ENCODE peak calls at places on chromosomes 16 and 17, in five cellular contexts. M, C, X, A and U are unnamed samples.

GRCh38 chr16:22191966-22192260 is 14.2 kb upstream of the EEF2K start:
- DNase-seq in X (no peak), A (no peak), C (peak), M (no peak), U (peak)

GRCh38 chr17:57109393-57110151 is 24.5 kb downstream of the AKAP1 start:
- DNase-seq in A (no peak), C (peak), X (no peak), M (peak), U (no peak)

GRCh38 chr16:82182237-82183003 is 12.4 kb upstream of the MPHOSPH6 start:
- DNase-seq in A (no peak), M (no peak), C (no peak), X (no peak), U (no peak)

GRCh38 chr16:2838928-2839327 is 8.8 kb downstream of the ZG16B start:
- DNase-seq in C (peak), X (peak), A (no peak), M (no peak), U (no peak)

GRCh38 chr16:3007059-3007956 is 5.4 kb upstream of the CLDN9 start:
- DNase-seq in A (no peak), C (no peak), M (no peak), X (no peak), U (no peak)

GRCh38 chr16:16100631-16101030 is 122.7 kb downstream of the ABCC6 start:
- DNase-seq in A (no peak), X (no peak), M (no peak), C (no peak), U (no peak)

GRCh38 chr16:86261379-86261778 is 248.9 kb upstream of the FOXF1 start:
- DNase-seq in C (no peak), X (no peak), A (no peak), M (no peak), U (no peak)

GRCh38 chr17:35947156-35947585 is 3.7 kb upstream of the LYZL6 start:
- DNase-seq in M (no peak), A (no peak), X (peak), C (no peak), U (no peak)

GRCh38 chr16:84686702-84687298 is 13.0 kb upstream of the USP10 start:
- DNase-seq in M (peak), C (no peak), X (no peak), A (peak), U (no peak)

GRCh38 chr16:70725912-70726828 is 40.3 kb upstream of the MTSS2 start:
- DNase-seq in M (peak), A (no peak), X (no peak), C (peak), U (peak)

GRCh38 chr17:71438631-71439146 is 682.1 kb upstream of the SOX9 start:
- DNase-seq in X (no peak), C (peak), A (no peak), M (no peak), U (no peak)

GRCh38 chr17:73932216-73932749 is 271.2 kb upstream of the RPL38 start:
- DNase-seq in X (no peak), A (no peak), C (no peak), M (no peak), U (no peak)

GRCh38 chr17:8788998-8789397 is 10.2 kb downstream of the MFSD6L start:
- DNase-seq in A (no peak), C (no peak), M (no peak), X (no peak), U (no peak)

GRCh38 chr17:8345052-8345690 is 5.5 kb downstream of the ODF4 start:
- DNase-seq in X (no peak), M (no peak), A (no peak), C (no peak), U (no peak)

GRCh38 chr17:57903961-57904360 is 51.3 kb downstream of the CUEDC1 start:
- DNase-seq in M (no peak), X (no peak), C (no peak), A (no peak), U (no peak)

GRCh38 chr17:77441130-77441920 is 300.6 kb downstream of the SEC14L1 start:
- DNase-seq in A (no peak), M (no peak), C (no peak), X (no peak), U (no peak)

GRCh38 chr17:79011451-79012147 is 2.0 kb upstream of the CANT1 start:
- DNase-seq in A (no peak), M (no peak), C (no peak), X (no peak), U (no peak)

GRCh38 chr17:63078707-63079106 is 112.7 kb downstream of the TANC2 start:
- DNase-seq in C (no peak), X (no peak), M (no peak), A (no peak), U (no peak)

GRCh38 chr16:14600164-14600563 is 29.9 kb downstream of the PARN start:
- DNase-seq in M (no peak), C (no peak), X (no peak), A (no peak), U (no peak)

GRCh38 chr16:68345351-68345810 is 34.6 kb downstream of the PRMT7 start:
- DNase-seq in M (no peak), A (no peak), C (no peak), X (no peak), U (no peak)

GRCh38 chr16:67441907-67442306 is 11.0 kb downstream of the HSD11B2 start:
- DNase-seq in M (no peak), C (no peak), A (no peak), X (peak), U (no peak)

GRCh38 chr16:21590287-21590686 is 9.1 kb upstream of the METTL9 start:
- DNase-seq in X (no peak), M (no peak), A (no peak), C (no peak), U (no peak)

GRCh38 chr16:70417661-70418060 is 21.2 kb downstream of the ST3GAL2 start:
- DNase-seq in M (no peak), C (no peak), A (no peak), X (no peak), U (no peak)

GRCh38 chr17:28661635-28662526 is at the start of the genes SDF2 and SUPT6H:
- DNase-seq in A (peak), M (peak), X (peak), C (peak), U (peak)

DNA sequence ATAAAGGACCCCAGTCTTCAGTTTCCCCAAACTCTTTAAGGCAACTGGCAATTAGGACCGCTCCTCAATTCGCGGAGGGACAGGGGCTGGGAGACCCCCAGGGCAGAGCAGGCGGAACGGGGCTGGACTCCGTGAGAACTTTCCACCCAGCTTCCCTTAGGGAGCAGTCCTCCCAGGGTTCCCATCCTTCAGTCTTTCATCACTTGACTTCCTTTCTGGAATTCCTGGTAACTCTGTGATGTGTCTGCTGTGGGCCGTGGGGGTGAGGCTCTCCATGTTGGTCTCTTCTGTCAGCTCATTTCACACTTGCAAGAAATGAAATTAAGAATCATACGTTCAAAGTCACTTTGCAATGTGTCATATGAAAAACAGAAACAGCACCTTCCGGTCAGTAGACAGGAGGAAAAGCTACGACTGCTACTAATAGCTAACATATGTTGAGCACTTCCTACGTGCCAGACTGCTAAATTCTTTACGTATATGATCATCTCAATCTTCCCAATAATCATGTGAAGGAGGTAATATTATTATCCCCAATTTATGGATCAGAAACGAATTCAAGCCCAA is 5.4 kb upstream of the BBS2 start:
- DNase-seq in A (no peak), C (no peak), X (no peak), M (no peak), U (no peak)
- TF ChIP-seq EP300 in A (no peak), C (no peak), X (no peak), M (no peak), U (no peak)

GRCh38 chr17:59413014-59413725 is 81.7 kb downstream of the YPEL2 start:
- DNase-seq in A (no peak), C (no peak), X (no peak), M (no peak), U (no peak)
- H3K4me3 ChIP-seq in A (no peak), C (no peak), X (no peak), M (no peak), U (no peak)

GRCh38 chr17:82080789-82081464 is 15.3 kb upstream of the DUS1L start:
- DNase-seq in X (no peak), M (no peak), C (peak), A (no peak), U (no peak)

GRCh38 chr17:82081966-82082365 is 16.1 kb downstream of the FASN start:
- DNase-seq in C (no peak), A (no peak), X (no peak), M (no peak), U (no peak)

GRCh38 chr17:82081546-82081945 is 15.9 kb upstream of the DUS1L start:
- DNase-seq in C (no peak), X (no peak), A (no peak), M (no peak), U (no peak)

GRCh38 chr17:82079001-82079677 is 13.5 kb upstream of the DUS1L start:
- DNase-seq in C (no peak), A (no peak), X (no peak), M (no peak), U (no peak)

DNA sequence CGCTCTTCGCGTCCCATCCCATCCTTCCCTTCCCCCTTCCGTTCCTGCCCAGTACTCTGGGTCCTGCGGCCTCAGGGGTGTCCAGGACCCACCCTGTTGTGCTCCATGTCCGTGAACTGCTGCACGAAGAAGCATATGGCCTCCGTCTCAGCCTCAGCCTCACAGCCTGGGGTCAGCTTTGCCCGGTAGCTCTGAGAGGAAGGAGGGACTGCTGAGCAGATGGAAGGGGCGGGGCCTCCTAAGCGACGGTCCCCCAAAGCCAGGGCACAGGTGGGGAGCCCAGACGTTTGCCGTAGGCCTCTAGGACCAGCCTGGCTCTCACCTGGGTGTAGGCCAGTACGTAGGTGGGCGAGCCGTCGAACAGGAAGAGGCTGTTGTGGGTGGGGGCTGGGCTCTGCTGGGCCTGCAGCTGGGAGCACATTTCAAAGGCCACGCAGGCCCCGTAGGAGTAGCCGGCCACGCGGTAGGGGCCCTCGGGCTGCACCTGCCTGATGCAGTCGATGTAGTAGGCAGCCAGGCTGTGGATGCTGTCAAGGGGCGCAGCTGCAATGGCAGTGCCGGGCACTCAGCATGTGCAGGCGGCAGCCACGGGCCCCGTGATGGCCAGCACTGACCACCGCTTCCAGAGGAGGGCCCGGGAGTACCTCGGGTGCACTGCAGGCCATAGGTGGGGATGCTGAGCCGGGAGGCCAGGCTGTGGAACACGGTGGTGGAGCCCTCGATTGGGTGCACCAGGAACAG is 14.6 kb upstream of the DUS1L start:
- DNase-seq in C (no peak), A (no peak), X (no peak), M (no peak), U (no peak)
- TF ChIP-seq POLR2A in C (no peak), A (no peak), X (no peak), M (no peak), U (no peak)

DNA sequence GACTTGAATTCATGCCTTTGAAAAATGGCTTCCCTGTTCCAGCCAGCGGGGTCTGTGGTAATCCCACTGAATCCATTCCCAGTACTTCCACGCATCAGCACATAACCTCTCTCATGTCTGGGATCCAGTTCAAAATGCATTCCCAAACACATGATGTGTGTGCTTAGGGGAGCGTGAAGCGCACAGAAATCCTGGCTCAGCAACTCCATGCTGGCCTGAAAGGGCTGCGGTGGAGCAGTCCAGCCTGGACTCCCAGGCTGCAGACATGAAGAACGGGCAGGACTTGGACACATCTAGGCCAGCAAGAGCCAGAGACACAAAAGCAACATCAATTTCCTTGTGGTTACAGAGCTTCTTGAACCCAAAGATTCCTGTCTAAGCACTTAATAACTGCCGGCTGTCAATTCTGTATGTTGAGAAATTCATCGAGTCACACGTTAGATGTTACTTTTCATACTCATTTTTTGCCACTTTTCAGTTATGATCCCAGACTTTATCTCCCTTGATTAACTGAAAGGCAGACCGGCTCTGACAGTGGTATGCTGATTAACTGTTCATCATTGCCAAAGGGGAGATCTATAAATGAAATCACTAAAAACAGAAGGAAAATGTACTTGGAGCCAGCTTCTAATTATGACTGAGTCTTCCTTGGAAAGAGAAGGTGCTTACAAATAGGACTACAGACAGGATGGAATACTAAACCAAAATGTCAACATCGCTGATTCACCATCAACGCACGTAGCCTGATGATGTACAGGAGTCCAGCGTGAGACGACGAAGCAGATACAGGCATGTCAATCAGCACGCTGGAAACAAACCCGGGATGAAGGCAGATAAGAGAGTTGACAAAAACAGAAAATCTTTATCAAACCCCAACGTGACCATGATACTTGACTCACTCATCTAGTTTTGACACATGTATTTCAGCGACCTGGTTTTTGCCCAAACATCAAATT is 23.0 kb downstream of the NSMCE1 start:
- DNase-seq in C (peak), M (peak), A (no peak), X (no peak), U (peak)
- TF ChIP-seq EP300 in C (no peak), M (no peak), A (no peak), X (peak), U (no peak)

GRCh38 chr17:1762233-1762905 is 509 bp downstream of the SERPINF1 start:
- DNase-seq in X (no peak), A (no peak), C (no peak), M (peak), U (no peak)
- H3K4me3 ChIP-seq in X (peak), A (peak), C (no peak), M (peak), U (peak)

DNA sequence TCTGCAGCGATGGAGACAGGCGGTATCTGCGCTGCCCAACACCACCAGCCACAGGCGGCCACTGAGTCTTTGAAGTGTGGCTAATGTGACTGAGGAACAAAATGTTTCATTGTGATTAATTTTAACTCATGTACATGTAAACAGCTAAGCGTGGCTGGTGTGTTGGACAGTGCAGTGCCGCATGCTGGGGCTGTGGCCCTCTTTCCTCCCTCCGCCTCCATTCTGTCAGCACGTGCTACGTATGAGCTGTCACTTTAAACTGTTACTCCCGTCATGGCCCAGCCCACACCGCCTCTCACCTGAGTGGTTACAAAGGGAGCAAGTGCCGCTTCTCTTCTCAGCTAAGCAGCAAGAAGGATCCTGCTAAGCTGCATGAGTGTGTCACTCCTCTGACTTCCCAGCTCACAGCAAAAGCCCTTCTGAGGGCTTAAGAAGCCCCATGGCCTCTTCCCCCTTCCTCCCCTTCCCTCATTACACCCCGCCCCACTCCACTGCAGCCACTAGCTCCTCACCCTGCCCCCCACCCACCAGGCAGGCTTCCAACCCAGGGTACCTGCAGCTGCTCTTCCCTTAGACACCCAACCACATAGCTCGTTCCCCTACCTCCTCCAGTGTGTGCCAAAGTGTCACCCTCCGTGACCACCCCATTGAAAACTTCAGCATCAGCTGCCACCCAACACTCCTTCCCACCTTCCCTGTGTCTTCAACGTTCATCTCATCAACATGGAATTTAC is 15.0 kb downstream of the HASPIN start:
- DNase-seq in A (no peak), X (peak), C (peak), M (no peak), U (no peak)
- TF ChIP-seq POLR2A in A (no peak), X (no peak), C (no peak), M (no peak), U (no peak)

GRCh38 chr16:30997000-30997886 is 12.2 kb downstream of the HSD3B7 start:
- DNase-seq in X (peak), M (peak), C (peak), A (peak), U (peak)
- TF ChIP-seq EP300 in X (no peak), M (no peak), C (no peak), A (no peak), U (no peak)